ENCODE peak calls at places on chromosomes 7 and 10, in six cellular contexts. M is kidney, A is astrocyte of the cerebellum, R is fibroblast of mammary gland, S is spleen, W is fibroblast of the aortic adventitia. Q is an unnamed sample.

GRCh38 chr7:143407296-143408246 is 1.1 kb downstream of the EPHA1 start:
- DNase-seq in A (no peak), R (no peak), M (no peak), S (no peak), W (no peak), Q (no peak)

GRCh38 chr10:79377557-79378382 is 30.5 kb downstream of the PPIF start:
- DNase-seq in R (no peak), W (no peak), S (peak; percentile 25), A (no peak), M (no peak), Q (no peak)

GRCh38 chr10:22344204-22344603 is 1.1 kb upstream of the SPAG6 start:
- DNase-seq in M (no peak), S (no peak), W (no peak), A (no peak), R (no peak), Q (no peak)

GRCh38 chr7:44636926-44637325 is 30.5 kb downstream of the OGDH start:
- DNase-seq in W (no peak), A (no peak), R (no peak), S (no peak), M (no peak), Q (no peak)

GRCh38 chr7:158570449-158571170 is 17.0 kb downstream of the PTPRN2 start:
- DNase-seq in S (no peak), W (no peak), M (no peak), A (no peak), R (no peak), Q (no peak)

GRCh38 chr7:93910076-93910994 is 4.0 kb downstream of the GNGT1 start:
- DNase-seq in A (no peak), W (peak; percentile 97), S (no peak), R (peak; percentile 91), M (no peak), Q (peak; percentile 90)

GRCh38 chr10:1198453-1199344 is 142.5 kb downstream of the WDR37 start:
- DNase-seq in M (no peak), R (no peak), A (no peak), S (no peak), W (no peak), Q (no peak)

GRCh38 chr7:21338728-21339164 is 89.1 kb upstream of the SP4 start:
- DNase-seq in W (no peak), A (no peak), R (no peak), S (no peak), M (no peak), Q (no peak)

GRCh38 chr10:1360581-1361164 is 304.5 kb downstream of the WDR37 start:
- DNase-seq in W (no peak), A (peak; percentile 4), M (no peak), R (no peak), S (no peak), Q (no peak)

GRCh38 chr10:110081914-110082313 is 74.1 kb downstream of the ADD3 start:
- DNase-seq in M (no peak), A (no peak), S (no peak), R (peak; percentile 60), W (peak; percentile 89), Q (no peak)

GRCh38 chr10:72567884-72568283 is 58.0 kb downstream of the MICU1 start:
- DNase-seq in W (no peak), S (no peak), A (no peak), R (peak; percentile 3), M (no peak), Q (peak; percentile 22)

GRCh38 chr7:74061840-74062539 is 21.6 kb upstream of the LIMK1 start:
- DNase-seq in A (peak; percentile 87), R (peak; percentile 96), S (peak; percentile 89), W (peak; percentile 95), M (peak; percentile 95), Q (peak; percentile 91)

GRCh38 chr10:87925570-87925969 is 62.1 kb downstream of the PTEN start:
- DNase-seq in A (peak; percentile 44), S (no peak), R (peak; percentile 45), M (no peak), W (no peak), Q (no peak)

GRCh38 chr10:52318136-52318810 is 4.2 kb downstream of the DKK1 start:
- DNase-seq in R (peak; percentile 52), S (no peak), M (no peak), W (peak; percentile 58), A (no peak), Q (peak; percentile 48)

GRCh38 chr10:119190353-119190752 is 11.7 kb upstream of the PRDX3 start:
- DNase-seq in A (peak; percentile 89), S (no peak), M (no peak), R (peak; percentile 97), W (peak; percentile 96), Q (peak; percentile 99)

GRCh38 chr7:139745330-139746143 is 32.3 kb downstream of the HIPK2 start:
- DNase-seq in S (no peak), M (peak; percentile 87), R (peak; percentile 57), W (peak; percentile 27), A (no peak), Q (peak; percentile 69)

GRCh38 chr10:68096913-68097509 is 12.3 kb upstream of the MYPN start:
- DNase-seq in M (no peak), S (no peak), A (peak; percentile 93), W (peak; percentile 90), R (peak; percentile 98), Q (peak; percentile 91)

GRCh38 chr10:76055963-76056362 is 624.5 kb downstream of the LRMDA start:
- DNase-seq in A (no peak), W (no peak), S (no peak), M (no peak), R (no peak), Q (no peak)

GRCh38 chr7:69764071-69764470 is 165.8 kb downstream of the AUTS2 start:
- DNase-seq in R (no peak), A (no peak), W (no peak), S (no peak), M (no peak), Q (no peak)

GRCh38 chr10:81874878-81875679 is at the start of gene NRG3:
- DNase-seq in A (no peak), M (peak; percentile 56), S (no peak), R (no peak), W (no peak), Q (no peak)
- H3K4me3 ChIP-seq in A (peak within 1 kb of the TSS; percentile 18), M (peak within 1 kb of the TSS; percentile 67), S (peak within 1 kb of the TSS; percentile 19), R (no peak within 1 kb of the TSS), W (no peak within 1 kb of the TSS), Q (no peak within 1 kb of the TSS)

GRCh38 chr7:1060315-1061080 is 16.2 kb downstream of the GPR146 start:
- DNase-seq in S (peak; percentile 75), M (peak; percentile 85), A (no peak), W (no peak), R (no peak), Q (no peak)

GRCh38 chr7:1063361-1063760 is 19.0 kb downstream of the GPR146 start:
- DNase-seq in A (no peak), R (no peak), W (no peak), S (no peak), M (no peak), Q (no peak)

GRCh38 chr7:1064581-1064980 is 20.2 kb downstream of the GPR146 start:
- DNase-seq in A (no peak), R (no peak), M (no peak), S (no peak), W (no peak), Q (no peak)

GRCh38 chr7:1061180-1061579 is 16.8 kb downstream of the GPR146 start:
- DNase-seq in R (no peak), A (no peak), S (peak; percentile 71), W (no peak), M (peak; percentile 73), Q (no peak)

GRCh38 chr7:1062296-1063294 is 18.2 kb downstream of the GPR146 start:
- DNase-seq in M (peak; percentile 1), S (no peak), A (no peak), R (no peak), W (no peak), Q (no peak)
- H3K4me3 ChIP-seq in M (no peak overlapping the region), S (no peak overlapping the region), A (no peak overlapping the region), R (no peak overlapping the region), W (no peak overlapping the region), Q (no peak overlapping the region)

DNA sequence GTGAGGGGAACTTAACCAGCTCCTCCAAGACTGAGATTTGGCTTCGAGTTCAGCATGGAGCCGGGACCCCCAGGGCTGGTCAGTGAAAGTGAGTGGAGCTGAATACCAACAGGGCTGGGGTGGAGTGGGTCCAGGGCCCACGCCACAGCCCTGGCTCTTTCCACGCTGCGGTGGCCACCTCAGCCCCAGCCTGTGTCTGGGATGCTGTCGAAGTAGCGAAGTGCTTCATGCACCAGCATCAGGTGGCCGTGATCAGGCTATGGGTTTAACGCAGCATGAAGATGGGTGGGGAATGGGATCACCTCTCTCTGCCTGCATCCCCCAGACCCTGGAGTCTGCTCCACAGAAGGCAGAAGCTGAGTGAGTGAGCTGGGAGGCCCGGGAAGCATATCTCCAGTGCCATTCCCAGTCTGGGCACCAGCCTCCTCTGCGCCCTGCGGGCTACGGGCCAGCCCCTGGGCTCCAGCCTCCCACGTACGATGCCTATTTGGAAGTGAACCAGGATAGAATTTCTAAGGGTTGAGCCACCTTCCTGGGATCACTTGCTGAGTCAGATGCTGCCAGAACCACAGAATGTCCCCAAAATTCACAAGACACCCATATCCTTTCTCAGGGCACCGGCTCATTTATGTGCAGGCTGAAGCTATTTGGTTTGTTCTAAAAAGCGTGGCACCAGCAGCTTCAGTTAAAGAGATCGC is 131.1 kb upstream of the CHST15 start:
- DNase-seq in A (no peak), S (no peak), W (no peak), M (no peak), R (no peak), Q (no peak)
- H3K4me3 ChIP-seq in A (no peak overlapping the region), S (no peak overlapping the region), W (no peak overlapping the region), M (no peak overlapping the region), R (no peak overlapping the region), Q (no peak overlapping the region)

GRCh38 chr7:27124979-27125689 is 5.4 kb downstream of the HOXA4 start:
- DNase-seq in A (no peak), W (no peak), M (no peak), S (no peak), R (no peak), Q (no peak)

GRCh38 chr7:27123477-27124053 is 7.0 kb downstream of the HOXA4 start:
- DNase-seq in R (no peak), A (no peak), S (no peak), M (peak; percentile 74), W (no peak), Q (no peak)

GRCh38 chr7:27123021-27123476 is 7.5 kb downstream of the HOXA4 start:
- DNase-seq in M (peak; percentile 66), W (peak; percentile 40), A (no peak), R (no peak), S (no peak), Q (no peak)

GRCh38 chr7:27125986-27126394 is 4.6 kb downstream of the HOXA4 start:
- DNase-seq in A (no peak), M (no peak), R (no peak), W (no peak), S (no peak), Q (no peak)

DNA sequence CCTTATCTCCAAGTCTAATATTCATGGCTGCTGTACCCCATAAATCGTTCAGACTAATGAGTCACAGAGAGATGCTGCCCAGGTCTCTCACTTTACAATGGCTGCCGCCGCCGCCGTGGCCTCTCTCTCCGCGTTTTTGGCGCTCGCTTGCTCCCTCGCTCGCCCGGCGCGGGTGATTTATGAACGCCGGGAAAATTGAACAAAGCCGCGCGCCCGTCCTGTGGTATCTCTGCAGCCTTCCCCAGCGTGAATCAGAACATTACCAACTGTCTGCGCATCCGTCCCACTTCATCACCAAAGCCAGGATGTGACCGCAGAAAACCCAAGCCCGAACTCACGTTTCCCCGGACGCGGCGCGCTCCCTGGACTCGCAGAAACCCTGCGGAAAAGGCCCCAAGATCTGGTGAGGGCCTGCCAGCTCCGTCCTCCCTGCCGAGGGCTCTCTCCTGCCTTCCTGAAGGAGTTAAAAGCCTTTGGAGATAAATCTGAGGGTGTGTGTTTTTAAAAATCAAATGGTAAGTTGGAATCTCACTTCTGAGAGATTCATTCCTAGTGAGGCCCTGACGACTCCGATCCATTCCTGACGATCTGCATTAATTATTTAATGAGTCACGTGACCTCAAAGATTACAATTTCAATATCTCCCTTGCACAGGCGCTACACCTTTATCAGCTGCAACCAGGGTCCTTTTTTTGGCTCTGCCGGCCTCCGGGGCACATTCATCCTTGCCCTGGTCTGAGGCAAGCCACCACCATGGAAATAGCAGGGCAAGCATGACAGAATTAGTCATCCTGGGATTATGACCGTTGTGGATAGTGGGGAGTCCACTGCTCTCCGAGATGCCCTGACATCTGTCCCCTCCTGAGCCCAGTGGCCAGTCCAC is 6.2 kb downstream of the HOXA4 start:
- DNase-seq in R (peak; percentile 91), S (no peak), A (peak; percentile 86), W (peak; percentile 73), M (peak; percentile 91), Q (peak; percentile 67)
- H3K4me3 ChIP-seq in R (no peak overlapping the region), S (no peak overlapping the region), A (peak overlapping the region; percentile 50), W (no peak overlapping the region), M (peak overlapping the region; percentile 75), Q (no peak overlapping the region)

Q was measured in fibroblast of villous mesenchyme.